ENCODE peak calls at places on chromosomes 12 and 14, in five cellular contexts. O is A549, G is HepG2, S is K562, W is GM12878. M is an unnamed sample.

GRCh38 chr12:51419473-51420228 is 5.0 kb upstream of the SLC4A8 start:
- DNase-seq in O (peak), W (no peak), S (peak), G (no peak), M (no peak)

GRCh38 chr12:111426341-111427185 is 20.8 kb downstream of the SH2B3 start:
- DNase-seq in O (no peak), G (no peak), W (no peak), S (no peak), M (no peak)

GRCh38 chr14:88168025-88168424 is 155.0 kb downstream of the KCNK10 start:
- DNase-seq in G (no peak), O (no peak), W (no peak), S (no peak), M (no peak)

GRCh38 chr14:49420201-49420600 is 166.0 kb downstream of the RPS29 start:
- DNase-seq in G (no peak), W (no peak), O (no peak), S (no peak), M (no peak)

GRCh38 chr12:130114952-130115351 is 47.3 kb upstream of the FZD10 start:
- DNase-seq in G (no peak), W (no peak), S (no peak), O (no peak), M (no peak)

GRCh38 chr12:113700943-113701342 is 229.3 kb upstream of the LHX5 start:
- DNase-seq in O (no peak), G (no peak), S (no peak), W (no peak), M (no peak)

GRCh38 chr12:121509339-121509738 is 71.5 kb downstream of the KDM2B start:
- DNase-seq in W (no peak), S (no peak), G (no peak), O (no peak), M (no peak)

GRCh38 chr12:30694971-30695326 is 720 bp downstream of the IPO8 start:
- DNase-seq in W (no peak), O (peak), S (peak), G (peak), M (peak)

GRCh38 chr14:55303646-55304277 is 32.5 kb downstream of the FBXO34 start:
- DNase-seq in W (no peak), G (no peak), S (no peak), O (no peak), M (no peak)

GRCh38 chr12:96172981-96173380 is 21.2 kb upstream of the ELK3 start:
- DNase-seq in W (no peak), G (no peak), S (no peak), O (no peak), M (no peak)

GRCh38 chr12:73506611-73507010 is 1031.0 kb upstream of the ATXN7L3B start:
- DNase-seq in O (no peak), G (no peak), W (no peak), S (no peak), M (no peak)

GRCh38 chr12:58443273-58443980 is 476.9 kb downstream of the LRIG3 start:
- DNase-seq in S (no peak), W (no peak), O (no peak), G (peak), M (peak)

GRCh38 chr12:100669922-100670321 is 96.4 kb downstream of the GAS2L3 start:
- DNase-seq in W (no peak), G (no peak), O (no peak), S (no peak), M (no peak)

GRCh38 chr14:75025082-75025481 is 22.4 kb downstream of the EIF2B2 start:
- DNase-seq in W (no peak), G (no peak), O (no peak), S (no peak), M (no peak)

GRCh38 chr12:12792421-12792820 is 7.0 kb downstream of the APOLD1 start:
- DNase-seq in S (no peak), O (no peak), W (no peak), G (no peak), M (no peak)

GRCh38 chr14:105069887-105070759 is 4.9 kb upstream of the GPR132 start:
- DNase-seq in S (peak), O (no peak), W (peak), G (no peak), M (no peak)

GRCh38 chr14:60353410-60353809 is 104.4 kb downstream of the PPM1A start:
- DNase-seq in S (no peak), W (no peak), G (no peak), O (no peak), M (no peak)

GRCh38 chr14:69317780-69318179 is 57.8 kb downstream of the GALNT16 start:
- DNase-seq in S (no peak), G (no peak), W (no peak), O (no peak), M (no peak)

GRCh38 chr14:101408077-101408831 is 153.0 kb upstream of the DIO3 start:
- DNase-seq in G (no peak), S (no peak), W (no peak), O (no peak), M (no peak)

GRCh38 chr12:102806110-102806509 is 110.9 kb downstream of the PAH start:
- DNase-seq in S (no peak), G (no peak), O (no peak), W (no peak), M (no peak)

GRCh38 chr14:104795781-104796681 is 483 bp upstream of the AKT1 start:
- DNase-seq in G (peak), O (peak), S (peak), W (no peak), M (no peak)

GRCh38 chr14:50524731-50525510 is 7.4 kb downstream of the MAP4K5 start:
- DNase-seq in W (no peak), O (no peak), S (no peak), G (no peak), M (no peak)

GRCh38 chr14:73386342-73386741 is 72.0 kb downstream of the NUMB start:
- DNase-seq in G (no peak), O (no peak), W (no peak), S (no peak), M (no peak)

GRCh38 chr12:92089559-92089958 is 56.1 kb downstream of the BTG1 start:
- DNase-seq in W (no peak), S (no peak), O (no peak), G (no peak), M (no peak)

GRCh38 chr14:75084513-75084912 is 15.1 kb downstream of the ZC2HC1C start:
- DNase-seq in G (no peak), W (no peak), O (no peak), S (no peak), M (no peak)

GRCh38 chr12:124162151-124163110 is 132.5 kb upstream of the RFLNA start:
- DNase-seq in O (no peak), G (no peak), W (no peak), S (no peak), M (peak)

GRCh38 chr12:70290126-70290525 is 46.9 kb downstream of the CNOT2 start:
- DNase-seq in W (no peak), G (no peak), S (no peak), O (no peak), M (no peak)

GRCh38 chr14:53963491-53964227 is 7.0 kb upstream of the BMP4 start:
- DNase-seq in S (no peak), G (no peak), O (no peak), W (no peak), M (no peak)

GRCh38 chr14:34214961-34215360 is 247.1 kb downstream of the SPTSSA start:
- DNase-seq in O (no peak), S (no peak), W (no peak), G (no peak), M (no peak)

GRCh38 chr12:6867407-6868210 is at the start of gene TPI1:
- DNase-seq in O (peak), W (peak), G (peak), S (peak), M (no peak)

DNA sequence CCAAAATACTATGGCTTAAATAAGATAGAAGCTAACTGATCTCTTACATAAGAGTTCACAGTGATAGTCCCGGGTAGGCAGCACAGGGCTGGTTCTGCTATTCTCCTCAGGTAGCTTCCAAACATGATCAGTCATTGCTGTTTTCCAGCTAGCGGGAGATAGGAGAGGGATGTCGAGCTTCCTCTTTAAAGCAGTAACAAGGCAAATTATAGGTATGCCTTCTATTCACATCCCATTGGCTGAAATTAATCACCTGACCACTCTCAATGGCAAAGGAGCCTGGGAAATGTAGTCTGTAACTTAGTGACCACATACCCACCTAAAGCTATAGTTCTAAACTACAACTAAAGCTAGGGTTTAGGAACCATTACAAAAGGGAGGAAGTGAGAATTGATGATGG is 34.5 kb upstream of the VRK1 start:
- DNase-seq in O (peak), G (peak), W (peak), S (peak), M (peak)
- TF ChIP-seq CEBPB in O (no peak), G (no peak), W (no peak), S (no peak), M (no peak)

GRCh38 chr12:11727133-11727664 is 77.7 kb downstream of the ETV6 start:
- DNase-seq in O (no peak), G (peak), W (peak), S (no peak), M (no peak)

GRCh38 chr12:11730299-11731041 is 81.0 kb downstream of the ETV6 start:
- DNase-seq in G (no peak), S (no peak), W (peak), O (no peak), M (peak)

GRCh38 chr12:11729439-11730150 is 80.1 kb downstream of the ETV6 start:
- DNase-seq in S (no peak), W (no peak), O (no peak), G (no peak), M (no peak)

GRCh38 chr12:11728154-11728755 is 78.8 kb downstream of the ETV6 start:
- DNase-seq in O (no peak), W (no peak), G (no peak), S (no peak), M (no peak)

DNA sequence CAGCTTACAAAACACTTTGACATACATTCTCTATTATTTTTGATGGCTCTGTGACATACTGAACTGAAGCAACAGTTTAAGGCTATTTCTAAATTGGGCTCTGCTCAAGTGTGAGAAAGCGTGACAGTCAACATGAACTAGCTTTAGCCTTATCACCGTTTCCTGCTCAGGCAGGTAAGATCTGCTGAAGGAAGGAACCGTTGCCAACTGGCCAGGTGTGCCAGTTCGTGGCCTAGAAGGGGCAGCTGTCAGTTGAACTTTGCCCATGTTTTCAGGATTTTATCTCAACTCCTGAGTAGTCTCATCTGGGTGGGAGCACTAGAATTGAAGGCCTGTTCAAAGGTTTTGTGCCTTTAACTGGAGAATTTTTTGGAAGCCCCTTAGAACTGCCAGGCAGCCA is 79.5 kb downstream of the ETV6 start:
- DNase-seq in G (no peak), O (no peak), W (no peak), S (no peak), M (no peak)
- TF ChIP-seq REST in G (no peak), O (no peak), W (no peak), S (no peak), M (no peak)

GRCh38 chr12:98066251-98066650 is 449.1 kb upstream of the TMPO start:
- DNase-seq in S (no peak), W (no peak), G (no peak), O (no peak), M (no peak)
- TF ChIP-seq CEBPB in S (no peak), W (no peak), G (no peak), O (no peak), M (no peak)

GRCh38 chr12:127619869-127620769 is 646.9 kb upstream of the TMEM132C start:
- DNase-seq in O (no peak), W (no peak), G (no peak), S (no peak), M (no peak)
- TF ChIP-seq REST in O (no peak), W (no peak), G (no peak), S (no peak), M (no peak)

GRCh38 chr14:76834296-76834695 is 8.1 kb downstream of the LRRC74A start:
- DNase-seq in O (no peak), G (peak), S (no peak), W (no peak), M (no peak)
- TF ChIP-seq CEBPB in O (no peak), G (no peak), S (no peak), W (no peak), M (no peak)

M was measured in HCT116.